ENCODE peak calls at places on chromosomes 7 and 10, in seven cellular contexts. P is right cardiac atrium; R is activated CD4-positive, CD25-positive, alpha-beta regulatory T cell treated with anti-CD3 and anti-CD28 coated beads, Interleukin-2, amount 50 U/mL, for 16 hours; K is thoracic aorta; X is upper lobe of right lung; C is CD4-positive, alpha-beta T cell; T is NCI-H187. B is an unnamed sample.

GRCh38 chr10:130227883-130228282 is 91.7 kb downstream of the GLRX3 start:
- DNase-seq in P (no peak), R (no peak), K (no peak), X (no peak), C (no peak), T (no peak), B (no peak)

GRCh38 chr10:77865585-77866324 is 60.8 kb downstream of the DLG5 start:
- DNase-seq in P (no peak), R (no peak), K (no peak), X (no peak), C (no peak), T (peak; percentile 14), B (no peak)

GRCh38 chr7:15891151-15891842 is 204.8 kb upstream of the MEOX2 start:
- DNase-seq in P (no peak), R (no peak), K (no peak), X (no peak), C (no peak), T (no peak), B (no peak)

GRCh38 chr7:138882249-138882648 is 84.3 kb upstream of the ATP6V0A4 start:
- DNase-seq in P (no peak), R (no peak), K (no peak), X (no peak), C (no peak), T (no peak), B (no peak)

GRCh38 chr7:78562191-78562590 is 763.6 kb downstream of the PHTF2 start:
- DNase-seq in P (no peak), R (no peak), K (no peak), X (no peak), C (no peak), T (no peak), B (peak; percentile 55)

GRCh38 chr10:104809288-104810090 is 168.4 kb downstream of the SORCS3 start:
- DNase-seq in P (no peak), R (no peak), K (no peak), X (no peak), C (no peak), T (no peak), B (peak; percentile 37)

GRCh38 chr10:50595785-50596184 is 28.0 kb downstream of the SGMS1 start:
- DNase-seq in P (no peak), R (no peak), K (no peak), X (no peak), C (no peak), T (no peak), B (no peak)

GRCh38 chr7:132411142-132411541 is 165.1 kb downstream of the PLXNA4 start:
- DNase-seq in P (no peak), R (no peak), K (no peak), X (no peak), C (no peak), T (no peak), B (no peak)

GRCh38 chr10:111551001-111551400 is 474.2 kb downstream of the ADRA2A start:
- DNase-seq in P (no peak), R (no peak), K (no peak), X (no peak), C (no peak), T (no peak), B (no peak)

GRCh38 chr10:122159159-122159970 is 111.7 kb upstream of the BTBD16 start:
- DNase-seq in P (no peak), R (no peak), K (no peak), X (peak; percentile 64), C (no peak), T (no peak), B (no peak)

GRCh38 chr7:99943641-99944507 is 14.5 kb upstream of the GJC3 start:
- DNase-seq in P (no peak), R (no peak), K (no peak), X (no peak), C (no peak), T (no peak), B (peak; percentile 72)

GRCh38 chr7:139588632-139589031 is 65.1 kb downstream of the CLEC2L start:
- DNase-seq in P (no peak), R (no peak), K (no peak), X (no peak), C (no peak), T (no peak), B (no peak)

GRCh38 chr7:139777304-139777890 is 401 bp downstream of the HIPK2 start:
- DNase-seq in P (peak; percentile 64), R (no peak), K (no peak), X (peak; percentile 72), C (peak; percentile 31), T (no peak), B (peak; percentile 71)

GRCh38 chr7:101319401-101319800 is 2.2 kb downstream of the IFT22 start:
- DNase-seq in P (no peak), R (no peak), K (no peak), X (no peak), C (no peak), T (no peak), B (no peak)